ENCODE peak calls at places on chromosomes 7 and 10, in seven cellular contexts. One of them, this sample, is unnamed.

GRCh38 chr7:41232086-41232485 is 470.8 kb downstream of the INHBA start:
- DNase-seq in anterior cingulate cortex: no peak
- DNase-seq in NAMALWA: no peak
- DNase-seq in GM04504: no peak
- DNase-seq in memory B cell: no peak
- DNase-seq in H4: no peak
- DNase-seq in T-cell: no peak
- DNase-seq in this sample: no peak

GRCh38 chr10:88893611-88894010 is 13.6 kb downstream of the STAMBPL1 start:
- DNase-seq in anterior cingulate cortex: no peak
- DNase-seq in NAMALWA: no peak
- DNase-seq in GM04504: peak
- DNase-seq in memory B cell: no peak
- DNase-seq in H4: no peak
- DNase-seq in T-cell: no peak
- DNase-seq in this sample: no peak

GRCh38 chr7:13411641-13412040 is 577.8 kb downstream of the ETV1 start:
- DNase-seq in anterior cingulate cortex: no peak
- DNase-seq in NAMALWA: no peak
- DNase-seq in GM04504: no peak
- DNase-seq in memory B cell: no peak
- DNase-seq in H4: no peak
- DNase-seq in T-cell: no peak
- DNase-seq in this sample: no peak

GRCh38 chr10:97718659-97719142 is 5.2 kb downstream of the MARVELD1 start:
- DNase-seq in anterior cingulate cortex: no peak
- DNase-seq in NAMALWA: no peak
- DNase-seq in GM04504: no peak
- DNase-seq in memory B cell: no peak
- DNase-seq in H4: no peak
- DNase-seq in T-cell: no peak
- DNase-seq in this sample: no peak

GRCh38 chr10:43202657-43203490 is 64.0 kb downstream of the RASGEF1A start:
- DNase-seq in anterior cingulate cortex: no peak
- DNase-seq in NAMALWA: peak
- DNase-seq in GM04504: no peak
- DNase-seq in memory B cell: no peak
- DNase-seq in H4: no peak
- DNase-seq in T-cell: no peak
- DNase-seq in this sample: peak

GRCh38 chr10:61942997-61943457 is 41.5 kb downstream of the ARID5B start:
- DNase-seq in anterior cingulate cortex: no peak
- DNase-seq in NAMALWA: peak
- DNase-seq in GM04504: no peak
- DNase-seq in memory B cell: no peak
- DNase-seq in H4: peak
- DNase-seq in T-cell: no peak
- DNase-seq in this sample: no peak

GRCh38 chr10:7662522-7662921 is 4.2 kb downstream of the ITIH5 start:
- DNase-seq in anterior cingulate cortex: no peak
- DNase-seq in NAMALWA: no peak
- DNase-seq in GM04504: no peak
- DNase-seq in memory B cell: no peak
- DNase-seq in H4: no peak
- DNase-seq in T-cell: no peak
- DNase-seq in this sample: no peak

GRCh38 chr7:157839226-157839625 is 502.4 kb downstream of the DNAJB6 start:
- DNase-seq in anterior cingulate cortex: no peak
- DNase-seq in NAMALWA: no peak
- DNase-seq in GM04504: no peak
- DNase-seq in memory B cell: no peak
- DNase-seq in H4: no peak
- DNase-seq in T-cell: no peak
- DNase-seq in this sample: no peak

GRCh38 chr7:43260980-43261878 is 148.8 kb downstream of the HECW1 start:
- DNase-seq in anterior cingulate cortex: no peak
- DNase-seq in NAMALWA: peak
- DNase-seq in GM04504: peak
- DNase-seq in memory B cell: peak
- DNase-seq in H4: peak
- DNase-seq in T-cell: peak
- DNase-seq in this sample: peak

GRCh38 chr7:26782501-26782900 is 81.9 kb downstream of the SKAP2 start:
- DNase-seq in anterior cingulate cortex: no peak
- DNase-seq in NAMALWA: no peak
- DNase-seq in GM04504: no peak
- DNase-seq in memory B cell: no peak
- DNase-seq in H4: no peak
- DNase-seq in T-cell: no peak
- DNase-seq in this sample: no peak

GRCh38 chr7:77327067-77327931 is 88.8 kb downstream of the GSAP start:
- DNase-seq in anterior cingulate cortex: no peak
- DNase-seq in NAMALWA: no peak
- DNase-seq in GM04504: no peak
- DNase-seq in memory B cell: no peak
- DNase-seq in H4: peak
- DNase-seq in T-cell: no peak
- DNase-seq in this sample: no peak

GRCh38 chr7:81812514-81813472 is 42.9 kb upstream of the HGF start:
- DNase-seq in anterior cingulate cortex: no peak
- DNase-seq in NAMALWA: no peak
- DNase-seq in GM04504: no peak
- DNase-seq in memory B cell: no peak
- DNase-seq in H4: no peak
- DNase-seq in T-cell: no peak
- DNase-seq in this sample: no peak

GRCh38 chr7:93719546-93719945 is 145.0 kb upstream of the CALCR start:
- DNase-seq in anterior cingulate cortex: no peak
- DNase-seq in NAMALWA: no peak
- DNase-seq in GM04504: no peak
- DNase-seq in memory B cell: no peak
- DNase-seq in H4: peak
- DNase-seq in T-cell: no peak
- DNase-seq in this sample: no peak

GRCh38 chr7:43872401-43873165 is 3.3 kb upstream of the MRPS24 start:
- DNase-seq in anterior cingulate cortex: no peak
- DNase-seq in NAMALWA: no peak
- DNase-seq in GM04504: peak
- DNase-seq in memory B cell: no peak
- DNase-seq in H4: peak
- DNase-seq in T-cell: no peak
- DNase-seq in this sample: no peak

GRCh38 chr10:24208661-24209420 is at the start of gene KIAA1217:
- DNase-seq in anterior cingulate cortex: no peak
- DNase-seq in NAMALWA: peak
- DNase-seq in GM04504: no peak
- DNase-seq in memory B cell: no peak
- DNase-seq in H4: no peak
- DNase-seq in T-cell: no peak
- DNase-seq in this sample: no peak

GRCh38 chr10:132155723-132156381 is 30.9 kb upstream of the DPYSL4 start:
- DNase-seq in anterior cingulate cortex: no peak
- DNase-seq in NAMALWA: no peak
- DNase-seq in GM04504: no peak
- DNase-seq in memory B cell: no peak
- DNase-seq in H4: no peak
- DNase-seq in T-cell: no peak
- DNase-seq in this sample: no peak

GRCh38 chr10:90856964-90857634 is 740 bp downstream of the HTR7 start:
- DNase-seq in anterior cingulate cortex: peak
- DNase-seq in NAMALWA: no peak
- DNase-seq in GM04504: no peak
- DNase-seq in memory B cell: no peak
- DNase-seq in H4: no peak
- DNase-seq in T-cell: no peak
- DNase-seq in this sample: no peak

GRCh38 chr7:100353685-100354330 is 4.1 kb upstream of the PILRB start:
- DNase-seq in anterior cingulate cortex: no peak
- DNase-seq in NAMALWA: no peak
- DNase-seq in GM04504: no peak
- DNase-seq in memory B cell: no peak
- DNase-seq in H4: no peak
- DNase-seq in T-cell: no peak
- DNase-seq in this sample: no peak

GRCh38 chr10:24393206-24393605 is 184.3 kb downstream of the KIAA1217 start:
- DNase-seq in anterior cingulate cortex: no peak
- DNase-seq in NAMALWA: no peak
- DNase-seq in GM04504: no peak
- DNase-seq in memory B cell: no peak
- DNase-seq in H4: no peak
- DNase-seq in T-cell: no peak
- DNase-seq in this sample: no peak

GRCh38 chr10:116038259-116038658 is 234.7 kb downstream of the GFRA1 start:
- DNase-seq in anterior cingulate cortex: no peak
- DNase-seq in NAMALWA: no peak
- DNase-seq in GM04504: peak
- DNase-seq in memory B cell: no peak
- DNase-seq in H4: peak
- DNase-seq in T-cell: no peak
- DNase-seq in this sample: no peak

GRCh38 chr10:71218046-71218832 is 5.9 kb downstream of the UNC5B start:
- DNase-seq in anterior cingulate cortex: no peak
- DNase-seq in NAMALWA: no peak
- DNase-seq in GM04504: no peak
- DNase-seq in memory B cell: no peak
- DNase-seq in H4: peak
- DNase-seq in T-cell: no peak
- DNase-seq in this sample: no peak

GRCh38 chr10:86968271-86968993 is at the start of gene ADIRF:
- DNase-seq in anterior cingulate cortex: peak
- DNase-seq in NAMALWA: no peak
- DNase-seq in GM04504: no peak
- DNase-seq in memory B cell: no peak
- DNase-seq in H4: no peak
- DNase-seq in T-cell: no peak
- DNase-seq in this sample: no peak

GRCh38 chr7:140719711-140720110 is 23.2 kb downstream of the NDUFB2 start:
- DNase-seq in anterior cingulate cortex: no peak
- DNase-seq in NAMALWA: no peak
- DNase-seq in GM04504: no peak
- DNase-seq in memory B cell: no peak
- DNase-seq in H4: no peak
- DNase-seq in T-cell: no peak
- DNase-seq in this sample: no peak

GRCh38 chr7:40151504-40151903 is 16.7 kb downstream of the SUGCT start:
- DNase-seq in anterior cingulate cortex: no peak
- DNase-seq in NAMALWA: no peak
- DNase-seq in GM04504: no peak
- DNase-seq in memory B cell: no peak
- DNase-seq in H4: no peak
- DNase-seq in T-cell: no peak
- DNase-seq in this sample: no peak

GRCh38 chr7:15178065-15178464 is 275.5 kb upstream of the DGKB start:
- DNase-seq in anterior cingulate cortex: no peak
- DNase-seq in NAMALWA: no peak
- DNase-seq in GM04504: no peak
- DNase-seq in memory B cell: no peak
- DNase-seq in H4: no peak
- DNase-seq in T-cell: no peak
- DNase-seq in this sample: no peak

GRCh38 chr10:49615721-49616120 is 1.9 kb downstream of the CHAT start:
- DNase-seq in anterior cingulate cortex: no peak
- DNase-seq in NAMALWA: no peak
- DNase-seq in GM04504: no peak
- DNase-seq in memory B cell: no peak
- DNase-seq in H4: no peak
- DNase-seq in T-cell: no peak
- DNase-seq in this sample: no peak

GRCh38 chr10:25766687-25767221 is 167.3 kb upstream of the MYO3A start:
- DNase-seq in anterior cingulate cortex: no peak
- DNase-seq in NAMALWA: no peak
- DNase-seq in GM04504: no peak
- DNase-seq in memory B cell: no peak
- DNase-seq in H4: no peak
- DNase-seq in T-cell: no peak
- DNase-seq in this sample: no peak

GRCh38 chr7:22932896-22933295 is 81.0 kb downstream of the HYCC1 start:
- DNase-seq in anterior cingulate cortex: no peak
- DNase-seq in NAMALWA: no peak
- DNase-seq in GM04504: no peak
- DNase-seq in memory B cell: no peak
- DNase-seq in H4: no peak
- DNase-seq in T-cell: no peak
- DNase-seq in this sample: no peak

GRCh38 chr7:41051525-41051924 is 651.4 kb downstream of the INHBA start:
- DNase-seq in anterior cingulate cortex: no peak
- DNase-seq in NAMALWA: no peak
- DNase-seq in GM04504: no peak
- DNase-seq in memory B cell: no peak
- DNase-seq in H4: no peak
- DNase-seq in T-cell: no peak
- DNase-seq in this sample: no peak

GRCh38 chr10:102644646-102645387 is 538 bp downstream of the TRIM8 start:
- DNase-seq in anterior cingulate cortex: peak
- DNase-seq in NAMALWA: peak
- DNase-seq in GM04504: no peak
- DNase-seq in memory B cell: peak
- DNase-seq in H4: peak
- DNase-seq in T-cell: peak
- DNase-seq in this sample: peak

GRCh38 chr7:5005066-5005465 is 40.6 kb upstream of the RBAK start:
- DNase-seq in anterior cingulate cortex: no peak
- DNase-seq in NAMALWA: no peak
- DNase-seq in GM04504: no peak
- DNase-seq in memory B cell: no peak
- DNase-seq in H4: peak
- DNase-seq in T-cell: no peak
- DNase-seq in this sample: no peak

GRCh38 chr10:91313761-91314520 is 93.5 kb downstream of the PCGF5 start:
- DNase-seq in anterior cingulate cortex: no peak
- DNase-seq in NAMALWA: no peak
- DNase-seq in GM04504: peak
- DNase-seq in memory B cell: no peak
- DNase-seq in H4: no peak
- DNase-seq in T-cell: no peak
- DNase-seq in this sample: no peak

GRCh38 chr10:90930070-90930837 is 9.4 kb upstream of the ANKRD1 start:
- DNase-seq in anterior cingulate cortex: no peak
- DNase-seq in NAMALWA: no peak
- DNase-seq in GM04504: peak
- DNase-seq in memory B cell: no peak
- DNase-seq in H4: peak
- DNase-seq in T-cell: no peak
- DNase-seq in this sample: no peak

GRCh38 chr10:120828940-120829339 is 22.2 kb upstream of the WDR11 start:
- DNase-seq in anterior cingulate cortex: no peak
- DNase-seq in NAMALWA: no peak
- DNase-seq in GM04504: no peak
- DNase-seq in memory B cell: no peak
- DNase-seq in H4: no peak
- DNase-seq in T-cell: no peak
- DNase-seq in this sample: no peak

GRCh38 chr10:77594171-77594783 is 43.3 kb downstream of the KCNMA1 start:
- DNase-seq in anterior cingulate cortex: no peak
- DNase-seq in NAMALWA: no peak
- DNase-seq in GM04504: no peak
- DNase-seq in memory B cell: no peak
- DNase-seq in H4: no peak
- DNase-seq in T-cell: no peak
- DNase-seq in this sample: no peak

GRCh38 chr7:118085000-118085399 is 99.0 kb upstream of the LSM8 start:
- DNase-seq in anterior cingulate cortex: no peak
- DNase-seq in NAMALWA: no peak
- DNase-seq in GM04504: no peak
- DNase-seq in memory B cell: no peak
- DNase-seq in H4: no peak
- DNase-seq in T-cell: no peak
- DNase-seq in this sample: no peak